ENCODE peak calls at places on chromosomes 1 and 21, in six cellular contexts. H, C, T, I, V and G are unnamed samples.

GRCh38 chr1:154220970-154221814 is 437 bp downstream of the UBAP2L start:
- DNase-seq in H (peak; percentile 64), V (no peak), T (peak; percentile 69), I (peak; percentile 67), C (peak; percentile 64), G (peak; percentile 7)

GRCh38 chr1:117660266-117660973 is 54.6 kb downstream of the TENT5C start:
- DNase-seq in T (no peak), V (no peak), H (no peak), C (no peak), I (peak; percentile 31), G (no peak)

GRCh38 chr1:230827081-230827681 is 41.1 kb downstream of the C1orf198 start:
- DNase-seq in H (no peak), I (no peak), C (no peak), T (no peak), V (no peak), G (peak; percentile 62)

GRCh38 chr1:214031267-214031650 is 43.5 kb downstream of the PROX1 start:
- DNase-seq in C (no peak), V (no peak), I (no peak), H (no peak), T (no peak), G (no peak)

GRCh38 chr1:67500413-67500959 is 70.3 kb upstream of the SERBP1 start:
- DNase-seq in C (peak; percentile 81), H (peak; percentile 89), I (peak; percentile 88), V (peak; percentile 57), T (peak; percentile 89), G (peak; percentile 82)

GRCh38 chr1:233075045-233075444 is 124.6 kb downstream of the NTPCR start:
- DNase-seq in I (no peak), V (no peak), C (no peak), H (no peak), T (no peak), G (no peak)

GRCh38 chr1:26723013-26723991 is 27.5 kb downstream of the ARID1A start:
- DNase-seq in V (peak; percentile 98), C (peak; percentile 17), I (peak; percentile 31), T (peak; percentile 93), H (peak; percentile 78), G (peak; percentile 97)

GRCh38 chr1:245875581-245876263 is 631.4 kb downstream of the SMYD3 start:
- DNase-seq in H (no peak), T (no peak), C (no peak), V (no peak), I (no peak), G (no peak)

GRCh38 chr1:1437033-1437903 is 1.8 kb downstream of the VWA1 start:
- DNase-seq in V (no peak), I (no peak), C (no peak), H (peak; percentile 85), T (peak; percentile 35), G (peak; percentile 38)

GRCh38 chr1:155485945-155486344 is 76.7 kb downstream of the ASH1L start:
- DNase-seq in V (no peak), H (no peak), T (no peak), I (no peak), C (no peak), G (no peak)

GRCh38 chr21:29434081-29434480 is 135.4 kb downstream of the BACH1 start:
- DNase-seq in C (no peak), I (no peak), V (no peak), T (no peak), H (no peak), G (no peak)

GRCh38 chr1:55184859-55185258 is 30.3 kb downstream of the USP24 start:
- DNase-seq in T (no peak), I (no peak), C (no peak), V (no peak), H (no peak), G (no peak)